ENCODE peak calls at places on chromosomes 16 and 17, in seven cellular contexts. J is fibroblast of pulmonary artery, A is IMR-90, V is tibial artery, N is choroid plexus epithelial cell, Q is upper lobe of right lung, B is neuronal stem cell. D is an unnamed sample.

GRCh38 chr17:58219007-58219788 is at the start of gene MKS1:
- DNase-seq in J (peak), A (peak), V (peak), N (peak), Q (peak), B (peak), D (peak)

GRCh38 chr16:84029297-84030096 is 13.1 kb downstream of the SLC38A8 start:
- DNase-seq in J (no peak), A (no peak), V (no peak), N (no peak), Q (no peak), B (no peak), D (no peak)

GRCh38 chr17:83076930-83077329 is 2.5 kb upstream of the METRNL start:
- DNase-seq in J (no peak), A (no peak), V (no peak), N (no peak), Q (no peak), B (no peak), D (no peak)

GRCh38 chr17:74351552-74352210 is 10.0 kb downstream of the BTBD17 start:
- DNase-seq in J (no peak), A (no peak), V (no peak), N (no peak), Q (no peak), B (peak), D (no peak)

GRCh38 chr16:24850289-24850931 is 4.6 kb downstream of the SLC5A11 start:
- DNase-seq in J (peak), A (peak), V (no peak), N (peak), Q (no peak), B (no peak), D (peak)

GRCh38 chr17:65418622-65419021 is 142.8 kb downstream of the AXIN2 start:
- DNase-seq in J (no peak), A (no peak), V (no peak), N (no peak), Q (no peak), B (no peak), D (no peak)

GRCh38 chr17:19002805-19003542 is 1.6 kb downstream of the FAM83G start:
- DNase-seq in J (peak), A (peak), V (no peak), N (peak), Q (no peak), B (no peak), D (no peak)

GRCh38 chr17:40069751-40070643 is 7.2 kb downstream of the THRA start:
- DNase-seq in J (peak), A (peak), V (no peak), N (peak), Q (no peak), B (no peak), D (no peak)

GRCh38 chr17:10771142-10771541 is 32.8 kb downstream of the TMEM238L start:
- DNase-seq in J (no peak), A (no peak), V (peak), N (no peak), Q (no peak), B (no peak), D (no peak)

GRCh38 chr16:86089986-86090385 is 191.0 kb downstream of the IRF8 start:
- DNase-seq in J (no peak), A (no peak), V (peak), N (no peak), Q (peak), B (no peak), D (no peak)

GRCh38 chr17:36064142-36064541 is at the start of gene CCL18:
- DNase-seq in J (no peak), A (no peak), V (no peak), N (no peak), Q (no peak), B (no peak), D (no peak)

GRCh38 chr17:16422416-16422815 is 7.0 kb downstream of the TRPV2 start:
- DNase-seq in J (no peak), A (no peak), V (no peak), N (no peak), Q (no peak), B (no peak), D (no peak)

GRCh38 chr16:27463741-27464662 is 62.0 kb downstream of the IL21R start:
- DNase-seq in J (no peak), A (no peak), V (no peak), N (no peak), Q (no peak), B (no peak), D (no peak)

GRCh38 chr17:9109933-9110332 is 88.6 kb downstream of the NTN1 start:
- DNase-seq in J (no peak), A (no peak), V (peak), N (no peak), Q (no peak), B (no peak), D (no peak)

GRCh38 chr17:27621557-27621956 is 9.4 kb upstream of the LGALS9 start:
- DNase-seq in J (no peak), A (no peak), V (no peak), N (no peak), Q (no peak), B (no peak), D (no peak)

GRCh38 chr17:17124341-17124740 is 81.8 kb downstream of the PLD6 start:
- DNase-seq in J (no peak), A (no peak), V (no peak), N (no peak), Q (no peak), B (no peak), D (no peak)

GRCh38 chr17:34015253-34015652 is 239.8 kb upstream of the CCL2 start:
- DNase-seq in J (no peak), A (no peak), V (no peak), N (no peak), Q (no peak), B (no peak), D (no peak)

GRCh38 chr16:85579199-85579598 is 33.9 kb upstream of the GSE1 start:
- DNase-seq in J (no peak), A (no peak), V (no peak), N (no peak), Q (no peak), B (peak), D (no peak)

GRCh38 chr16:88534731-88535141 is 35.5 kb upstream of the ZC3H18 start:
- DNase-seq in J (peak), A (peak), V (no peak), N (peak), Q (peak), B (no peak), D (peak)

GRCh38 chr17:40612510-40613244 is 34.9 kb downstream of the SMARCE1 start:
- DNase-seq in J (no peak), A (no peak), V (no peak), N (no peak), Q (no peak), B (no peak), D (no peak)

GRCh38 chr17:67514998-67515397 is 137.9 kb downstream of the PITPNC1 start:
- DNase-seq in J (no peak), A (no peak), V (no peak), N (no peak), Q (no peak), B (no peak), D (no peak)

GRCh38 chr17:8887834-8888703 is 20.6 kb upstream of the PIK3R6 start:
- DNase-seq in J (peak), A (no peak), V (no peak), N (peak), Q (no peak), B (peak), D (peak)

GRCh38 chr17:58703137-58703846 is 10.9 kb downstream of the RAD51C start:
- DNase-seq in J (peak), A (peak), V (no peak), N (peak), Q (no peak), B (no peak), D (peak)

GRCh38 chr17:51279183-51279582 is 18.8 kb downstream of the UTP18 start:
- DNase-seq in J (no peak), A (no peak), V (no peak), N (no peak), Q (no peak), B (no peak), D (no peak)

GRCh38 chr17:28968914-28969295 is 17.6 kb upstream of the PHF12 start:
- DNase-seq in J (no peak), A (no peak), V (no peak), N (no peak), Q (no peak), B (no peak), D (peak)

GRCh38 chr17:39705786-39706348 is 6.0 kb downstream of the ERBB2 start:
- DNase-seq in J (no peak), A (no peak), V (peak), N (no peak), Q (peak), B (no peak), D (no peak)

GRCh38 chr17:47966079-47966519 is 4.8 kb upstream of the CDK5RAP3 start:
- DNase-seq in J (no peak), A (no peak), V (no peak), N (no peak), Q (no peak), B (no peak), D (peak)

GRCh38 chr16:22336581-22336980 is 37.8 kb downstream of the CDR2 start:
- DNase-seq in J (no peak), A (no peak), V (no peak), N (no peak), Q (no peak), B (no peak), D (no peak)

GRCh38 chr16:694863-695354 is 4.7 kb upstream of the WDR24 start:
- DNase-seq in J (no peak), A (no peak), V (no peak), N (no peak), Q (no peak), B (no peak), D (no peak)
- H3K4me3 ChIP-seq in J (no peak), A (no peak), V (no peak), N (no peak), Q (peak), B (no peak), D (no peak)

GRCh38 chr16:58461640-58462039 is 38.3 kb upstream of the NDRG4 start:
- DNase-seq in J (no peak), A (no peak), V (no peak), N (no peak), Q (no peak), B (no peak), D (no peak)

GRCh38 chr16:58462089-58462488 is 37.9 kb upstream of the NDRG4 start:
- DNase-seq in J (no peak), A (no peak), V (no peak), N (no peak), Q (no peak), B (no peak), D (no peak)

GRCh38 chr16:58462499-58462996 is 37.4 kb upstream of the NDRG4 start:
- DNase-seq in J (no peak), A (no peak), V (no peak), N (no peak), Q (no peak), B (no peak), D (no peak)

GRCh38 chr16:58464047-58464915 is 35.7 kb upstream of the NDRG4 start:
- DNase-seq in J (no peak), A (no peak), V (no peak), N (no peak), Q (no peak), B (peak), D (no peak)

DNA sequence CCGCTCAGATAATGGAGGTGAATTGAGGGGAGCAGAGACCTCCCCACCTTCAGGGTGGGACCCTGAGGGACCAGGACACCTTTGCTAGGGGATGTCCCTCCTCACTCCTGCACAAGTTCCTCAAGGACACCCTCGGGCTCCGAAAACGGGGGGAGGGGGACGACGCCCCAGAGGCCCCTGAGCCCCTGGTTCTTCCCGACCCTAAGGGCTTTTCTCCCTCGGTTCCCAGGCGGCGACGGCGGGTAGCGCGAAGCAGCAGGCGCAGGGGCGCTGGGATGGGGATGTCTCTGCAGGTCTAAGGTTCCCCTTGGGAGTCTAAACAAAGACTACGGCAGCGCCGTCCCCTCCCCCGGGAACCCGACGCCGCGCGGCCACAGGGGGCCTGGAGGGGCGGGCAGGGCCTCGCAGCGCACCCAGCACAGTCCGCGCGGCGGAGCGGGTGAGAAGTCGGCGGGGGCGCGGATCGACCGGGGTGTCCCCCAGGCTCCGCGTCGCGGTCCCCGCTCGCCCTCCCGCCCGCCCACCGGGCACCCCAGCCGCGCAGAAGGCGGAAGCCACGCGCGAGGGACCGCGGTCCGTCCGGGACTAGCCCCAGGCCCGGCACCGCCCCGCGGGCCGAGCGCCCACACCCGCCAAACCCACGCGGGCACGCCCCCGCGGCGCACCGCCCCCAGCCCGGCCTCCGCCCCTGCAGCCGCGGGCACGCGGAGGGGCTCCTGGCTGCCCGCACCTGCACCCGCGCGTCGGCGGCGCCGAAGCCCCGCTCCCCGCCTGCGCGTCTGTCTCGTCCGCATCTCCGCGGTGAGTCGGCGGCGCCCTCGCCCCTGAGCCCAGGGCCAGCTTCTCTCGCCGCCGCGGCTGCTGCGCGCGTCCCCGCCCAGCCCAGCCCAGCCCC is 36.7 kb upstream of the NDRG4 start:
- DNase-seq in J (no peak), A (no peak), V (no peak), N (no peak), Q (no peak), B (peak), D (no peak)
- H3K4me3 ChIP-seq in J (no peak), A (no peak), V (peak), N (no peak), Q (peak), B (peak), D (no peak)

GRCh38 chr17:38428150-38428642 is at the start of gene ARHGAP23:
- DNase-seq in J (peak), A (peak), V (peak), N (peak), Q (peak), B (no peak), D (peak)
- H3K4me3 ChIP-seq in J (peak), A (peak), V (peak), N (peak), Q (peak), B (peak), D (peak)

DNA sequence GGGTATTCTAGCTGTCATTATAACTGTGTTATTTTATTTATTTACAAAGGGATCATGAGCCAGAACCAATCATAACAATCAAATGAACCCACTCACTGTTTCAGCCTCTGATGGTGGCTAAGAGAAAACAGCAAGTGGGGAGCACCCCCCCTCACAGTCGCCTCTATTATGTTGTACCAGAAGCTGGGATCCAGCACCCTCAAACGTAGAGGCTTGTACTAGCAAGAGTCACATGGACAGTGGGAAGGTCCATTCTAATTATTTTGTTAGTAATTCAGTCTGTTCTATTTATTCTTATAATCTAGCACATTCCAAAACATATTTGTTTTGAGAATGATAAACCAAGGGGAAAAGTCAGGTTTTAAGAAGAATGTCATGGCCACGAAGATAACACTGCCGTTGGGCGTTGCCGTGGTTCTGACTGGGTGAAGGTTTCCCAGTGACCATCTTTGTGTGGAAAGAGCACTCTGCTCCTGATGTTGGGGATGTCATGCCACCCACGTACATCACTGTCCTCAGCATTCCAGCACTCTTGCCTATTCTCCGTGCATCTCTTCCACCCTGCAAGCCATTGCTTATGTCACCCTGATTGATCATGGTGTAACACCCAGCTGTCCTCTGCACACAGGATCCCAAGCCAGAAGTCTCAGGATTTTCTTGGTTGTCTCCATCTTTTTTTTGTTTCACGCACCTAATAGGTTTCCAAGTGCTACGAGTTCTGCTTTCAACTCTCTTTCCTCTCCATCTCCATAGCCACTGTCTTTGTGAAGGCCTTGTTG is 205.8 kb downstream of the PRKCA start:
- DNase-seq in J (no peak), A (no peak), V (no peak), N (peak), Q (no peak), B (no peak), D (no peak)
- H3K4me3 ChIP-seq in J (no peak), A (no peak), V (no peak), N (no peak), Q (no peak), B (no peak), D (no peak)

GRCh38 chr17:69448431-69449102 is 34.1 kb downstream of the MAP2K6 start:
- DNase-seq in J (peak), A (no peak), V (no peak), N (peak), Q (no peak), B (peak), D (no peak)
- H3K4me3 ChIP-seq in J (no peak), A (no peak), V (no peak), N (peak), Q (no peak), B (peak), D (no peak)

GRCh38 chr17:78780852-78781338 is 1.2 kb downstream of the CYTH1 start:
- DNase-seq in J (no peak), A (no peak), V (no peak), N (no peak), Q (peak), B (no peak), D (no peak)
- H3K4me3 ChIP-seq in J (peak), A (peak), V (peak), N (peak), Q (peak), B (peak), D (peak)

DNA sequence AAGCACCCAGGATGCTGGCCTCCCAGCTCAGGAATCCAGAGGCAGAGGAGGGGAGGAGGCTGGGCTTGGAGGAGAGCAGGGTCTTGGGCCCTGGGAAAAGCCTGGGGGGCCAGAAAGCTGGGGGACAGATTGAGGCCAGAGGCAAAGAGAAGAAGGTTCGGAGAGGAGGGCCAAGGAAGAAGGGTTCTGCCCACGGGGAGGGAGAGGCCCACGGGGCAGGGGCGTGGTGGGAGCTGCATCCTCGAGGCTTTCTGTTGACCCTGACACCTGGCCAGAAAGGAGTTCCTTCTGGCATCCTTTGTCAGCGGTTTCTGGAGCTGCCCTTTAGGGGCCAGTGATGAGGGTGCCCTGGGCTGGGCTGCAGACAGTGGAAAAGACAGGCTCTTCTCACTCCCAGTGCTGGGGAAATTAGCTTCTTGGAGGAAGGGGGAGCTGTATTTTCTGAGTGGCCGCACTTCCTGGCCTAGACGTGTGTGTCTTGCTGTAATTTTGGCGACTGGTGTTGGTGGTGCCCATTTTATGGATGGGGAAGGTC is 308.7 kb downstream of the SEC14L1 start:
- DNase-seq in J (no peak), A (no peak), V (no peak), N (no peak), Q (no peak), B (no peak), D (no peak)
- H3K4me3 ChIP-seq in J (no peak), A (no peak), V (no peak), N (no peak), Q (peak), B (peak), D (peak)

GRCh38 chr17:50196036-50196435 is 5.4 kb downstream of the COL1A1 start:
- DNase-seq in J (no peak), A (peak), V (peak), N (peak), Q (no peak), B (no peak), D (no peak)

GRCh38 chr17:50198026-50198669 is 3.3 kb downstream of the COL1A1 start:
- DNase-seq in J (peak), A (peak), V (peak), N (peak), Q (no peak), B (no peak), D (peak)

GRCh38 chr17:50194441-50195195 is 6.8 kb downstream of the COL1A1 start:
- DNase-seq in J (no peak), A (no peak), V (no peak), N (peak), Q (no peak), B (no peak), D (no peak)

GRCh38 chr17:50195196-50195865 is 6.1 kb downstream of the COL1A1 start:
- DNase-seq in J (no peak), A (peak), V (peak), N (peak), Q (no peak), B (no peak), D (no peak)

GRCh38 chr17:50196826-50197225 is 4.6 kb downstream of the COL1A1 start:
- DNase-seq in J (peak), A (peak), V (peak), N (peak), Q (no peak), B (no peak), D (peak)
- H3K4me3 ChIP-seq in J (peak), A (peak), V (no peak), N (peak), Q (no peak), B (no peak), D (peak)